ENCODE peak calls at places on chromosomes 3 and 15, in nine cellular contexts. One of them, this sample, is unnamed.

GRCh38 chr15:57183041-57183440 is 193.3 kb upstream of the CGNL1 start:
- DNase-seq in substantia nigra: no peak
- DNase-seq in tibial nerve: no peak
- DNase-seq in lung: no peak
- DNase-seq in aorta: no peak
- DNase-seq in CD4-positive, alpha-beta T cell: no peak
- DNase-seq in PC-9: no peak
- DNase-seq in Panc1: no peak
- DNase-seq in fibroblast of lung: peak
- DNase-seq in this sample: no peak

GRCh38 chr15:90851945-90852344 is 16.4 kb upstream of the FURIN start:
- DNase-seq in substantia nigra: no peak
- DNase-seq in tibial nerve: no peak
- DNase-seq in lung: no peak
- DNase-seq in aorta: no peak
- DNase-seq in CD4-positive, alpha-beta T cell: no peak
- DNase-seq in PC-9: no peak
- DNase-seq in Panc1: no peak
- DNase-seq in fibroblast of lung: no peak
- DNase-seq in this sample: no peak

GRCh38 chr3:13461169-13462124 is 18.7 kb upstream of the HDAC11 start:
- DNase-seq in substantia nigra: peak
- DNase-seq in tibial nerve: no peak
- DNase-seq in lung: peak
- DNase-seq in aorta: peak
- DNase-seq in CD4-positive, alpha-beta T cell: peak
- DNase-seq in PC-9: peak
- DNase-seq in Panc1: no peak
- DNase-seq in fibroblast of lung: peak
- DNase-seq in this sample: peak

GRCh38 chr3:143648708-143649107 is 199.6 kb downstream of the SLC9A9 start:
- DNase-seq in substantia nigra: no peak
- DNase-seq in tibial nerve: no peak
- DNase-seq in lung: no peak
- DNase-seq in aorta: no peak
- DNase-seq in CD4-positive, alpha-beta T cell: no peak
- DNase-seq in PC-9: no peak
- DNase-seq in Panc1: no peak
- DNase-seq in fibroblast of lung: no peak
- DNase-seq in this sample: no peak

GRCh38 chr3:63576826-63577225 is 75.6 kb upstream of the SNTN start:
- DNase-seq in substantia nigra: no peak
- DNase-seq in tibial nerve: no peak
- DNase-seq in lung: no peak
- DNase-seq in aorta: no peak
- DNase-seq in CD4-positive, alpha-beta T cell: no peak
- DNase-seq in PC-9: no peak
- DNase-seq in Panc1: no peak
- DNase-seq in fibroblast of lung: no peak
- DNase-seq in this sample: no peak

GRCh38 chr3:59424268-59425010 is 374.6 kb upstream of the CFAP20DC start:
- DNase-seq in substantia nigra: no peak
- DNase-seq in tibial nerve: no peak
- DNase-seq in lung: no peak
- DNase-seq in aorta: no peak
- DNase-seq in CD4-positive, alpha-beta T cell: no peak
- DNase-seq in PC-9: no peak
- DNase-seq in Panc1: no peak
- DNase-seq in fibroblast of lung: peak
- DNase-seq in this sample: no peak

GRCh38 chr3:178059124-178059523 is 477.1 kb upstream of the KCNMB2 start:
- DNase-seq in substantia nigra: no peak
- DNase-seq in tibial nerve: no peak
- DNase-seq in lung: no peak
- DNase-seq in aorta: no peak
- DNase-seq in CD4-positive, alpha-beta T cell: no peak
- DNase-seq in PC-9: no peak
- DNase-seq in Panc1: no peak
- DNase-seq in fibroblast of lung: no peak
- DNase-seq in this sample: no peak

GRCh38 chr15:32881528-32881927 is 163.7 kb downstream of the GREM1 start:
- DNase-seq in substantia nigra: no peak
- DNase-seq in tibial nerve: no peak
- DNase-seq in lung: no peak
- DNase-seq in aorta: no peak
- DNase-seq in CD4-positive, alpha-beta T cell: no peak
- DNase-seq in PC-9: no peak
- DNase-seq in Panc1: no peak
- DNase-seq in fibroblast of lung: no peak
- DNase-seq in this sample: no peak

GRCh38 chr3:72597756-72598195 is 250.5 kb downstream of the SHQ1 start:
- DNase-seq in substantia nigra: no peak
- DNase-seq in tibial nerve: no peak
- DNase-seq in lung: no peak
- DNase-seq in aorta: no peak
- DNase-seq in CD4-positive, alpha-beta T cell: no peak
- DNase-seq in PC-9: no peak
- DNase-seq in Panc1: no peak
- DNase-seq in fibroblast of lung: peak
- DNase-seq in this sample: peak

GRCh38 chr3:5068531-5068930 is 53.6 kb upstream of the ARL8B start:
- DNase-seq in substantia nigra: no peak
- DNase-seq in tibial nerve: no peak
- DNase-seq in lung: no peak
- DNase-seq in aorta: no peak
- DNase-seq in CD4-positive, alpha-beta T cell: no peak
- DNase-seq in PC-9: no peak
- DNase-seq in Panc1: no peak
- DNase-seq in fibroblast of lung: no peak
- DNase-seq in this sample: no peak

GRCh38 chr3:163490119-163490518 is 1588.2 kb downstream of the SI start:
- DNase-seq in substantia nigra: no peak
- DNase-seq in tibial nerve: no peak
- DNase-seq in lung: no peak
- DNase-seq in aorta: peak
- DNase-seq in CD4-positive, alpha-beta T cell: no peak
- DNase-seq in PC-9: peak
- DNase-seq in Panc1: peak
- DNase-seq in fibroblast of lung: peak
- DNase-seq in this sample: no peak

GRCh38 chr3:1092061-1092460 is 763 bp upstream of the CNTN6 start:
- DNase-seq in substantia nigra: no peak
- DNase-seq in tibial nerve: no peak
- DNase-seq in lung: no peak
- DNase-seq in aorta: no peak
- DNase-seq in CD4-positive, alpha-beta T cell: no peak
- DNase-seq in PC-9: no peak
- DNase-seq in Panc1: no peak
- DNase-seq in fibroblast of lung: peak
- DNase-seq in this sample: no peak

GRCh38 chr15:42427429-42428223 is 63.3 kb downstream of the ZNF106 start:
- DNase-seq in substantia nigra: no peak
- DNase-seq in tibial nerve: no peak
- DNase-seq in lung: no peak
- DNase-seq in aorta: no peak
- DNase-seq in CD4-positive, alpha-beta T cell: no peak
- DNase-seq in PC-9: no peak
- DNase-seq in Panc1: no peak
- DNase-seq in fibroblast of lung: peak
- DNase-seq in this sample: no peak

GRCh38 chr15:23416349-23417276 is 30.4 kb downstream of the GOLGA6L2 start:
- DNase-seq in substantia nigra: no peak
- DNase-seq in tibial nerve: no peak
- DNase-seq in lung: no peak
- DNase-seq in aorta: peak
- DNase-seq in CD4-positive, alpha-beta T cell: no peak
- DNase-seq in PC-9: no peak
- DNase-seq in Panc1: no peak
- DNase-seq in fibroblast of lung: no peak
- DNase-seq in this sample: no peak

GRCh38 chr3:58206406-58207011 is 4.3 kb downstream of the DNASE1L3 start:
- DNase-seq in substantia nigra: no peak
- DNase-seq in tibial nerve: no peak
- DNase-seq in lung: no peak
- DNase-seq in aorta: no peak
- DNase-seq in CD4-positive, alpha-beta T cell: no peak
- DNase-seq in PC-9: peak
- DNase-seq in Panc1: no peak
- DNase-seq in fibroblast of lung: peak
- DNase-seq in this sample: no peak
- H3K27ac ChIP-seq in substantia nigra: no peak
- H3K27ac ChIP-seq in tibial nerve: no peak
- H3K27ac ChIP-seq in lung: no peak
- H3K27ac ChIP-seq in aorta: no peak
- H3K27ac ChIP-seq in CD4-positive, alpha-beta T cell: no peak
- H3K27ac ChIP-seq in PC-9: peak
- H3K27ac ChIP-seq in Panc1: no peak
- H3K27ac ChIP-seq in fibroblast of lung: no peak
- H3K27ac ChIP-seq in this sample: no peak

GRCh38 chr3:54443572-54444161 is 321.3 kb downstream of the CACNA2D3 start:
- DNase-seq in substantia nigra: no peak
- DNase-seq in tibial nerve: no peak
- DNase-seq in lung: no peak
- DNase-seq in aorta: no peak
- DNase-seq in CD4-positive, alpha-beta T cell: no peak
- DNase-seq in PC-9: no peak
- DNase-seq in Panc1: no peak
- DNase-seq in fibroblast of lung: peak
- DNase-seq in this sample: no peak

GRCh38 chr3:54445630-54446029 is 323.3 kb downstream of the CACNA2D3 start:
- DNase-seq in substantia nigra: no peak
- DNase-seq in tibial nerve: no peak
- DNase-seq in lung: no peak
- DNase-seq in aorta: no peak
- DNase-seq in CD4-positive, alpha-beta T cell: no peak
- DNase-seq in PC-9: no peak
- DNase-seq in Panc1: no peak
- DNase-seq in fibroblast of lung: no peak
- DNase-seq in this sample: no peak

DNA sequence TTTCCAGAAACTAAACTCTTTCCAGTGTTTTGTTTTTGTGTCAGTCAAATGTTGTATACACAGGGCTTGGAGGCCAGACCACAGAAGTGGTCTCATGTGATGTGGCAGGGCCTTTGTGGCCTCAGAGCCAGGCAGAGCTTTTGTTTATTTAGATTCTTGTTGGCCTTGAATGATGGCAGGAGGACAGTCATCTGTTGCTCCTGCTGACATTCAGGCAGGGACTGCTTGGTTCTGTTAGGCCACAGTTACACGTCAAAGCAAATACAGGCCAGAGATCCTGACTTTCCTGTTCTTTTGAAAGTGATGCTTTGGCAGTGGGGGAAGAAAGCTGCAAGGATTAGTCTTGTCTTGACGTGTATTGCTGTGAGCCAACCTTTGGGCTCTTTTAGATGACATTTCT is 325.1 kb downstream of the CACNA2D3 start:
- DNase-seq in substantia nigra: no peak
- DNase-seq in tibial nerve: no peak
- DNase-seq in lung: no peak
- DNase-seq in aorta: no peak
- DNase-seq in CD4-positive, alpha-beta T cell: no peak
- DNase-seq in PC-9: no peak
- DNase-seq in Panc1: no peak
- DNase-seq in fibroblast of lung: no peak
- DNase-seq in this sample: no peak
- H3K27ac ChIP-seq in substantia nigra: no peak
- H3K27ac ChIP-seq in tibial nerve: no peak
- H3K27ac ChIP-seq in lung: no peak
- H3K27ac ChIP-seq in aorta: no peak
- H3K27ac ChIP-seq in CD4-positive, alpha-beta T cell: no peak
- H3K27ac ChIP-seq in PC-9: no peak
- H3K27ac ChIP-seq in Panc1: no peak
- H3K27ac ChIP-seq in fibroblast of lung: no peak
- H3K27ac ChIP-seq in this sample: no peak

GRCh38 chr3:14502472-14502871 is 37.7 kb downstream of the GRIP2 start:
- DNase-seq in substantia nigra: no peak
- DNase-seq in tibial nerve: no peak
- DNase-seq in lung: no peak
- DNase-seq in aorta: no peak
- DNase-seq in CD4-positive, alpha-beta T cell: no peak
- DNase-seq in PC-9: no peak
- DNase-seq in Panc1: no peak
- DNase-seq in fibroblast of lung: no peak
- DNase-seq in this sample: no peak

GRCh38 chr3:14503033-14503705 is 37.0 kb downstream of the GRIP2 start:
- DNase-seq in substantia nigra: no peak
- DNase-seq in tibial nerve: no peak
- DNase-seq in lung: no peak
- DNase-seq in aorta: no peak
- DNase-seq in CD4-positive, alpha-beta T cell: no peak
- DNase-seq in PC-9: no peak
- DNase-seq in Panc1: no peak
- DNase-seq in fibroblast of lung: no peak
- DNase-seq in this sample: no peak

GRCh38 chr3:14505803-14506500 is 34.2 kb downstream of the GRIP2 start:
- DNase-seq in substantia nigra: no peak
- DNase-seq in tibial nerve: no peak
- DNase-seq in lung: no peak
- DNase-seq in aorta: no peak
- DNase-seq in CD4-positive, alpha-beta T cell: no peak
- DNase-seq in PC-9: no peak
- DNase-seq in Panc1: no peak
- DNase-seq in fibroblast of lung: no peak
- DNase-seq in this sample: no peak

GRCh38 chr3:14505001-14505802 is 34.9 kb downstream of the GRIP2 start:
- DNase-seq in substantia nigra: no peak
- DNase-seq in tibial nerve: no peak
- DNase-seq in lung: no peak
- DNase-seq in aorta: no peak
- DNase-seq in CD4-positive, alpha-beta T cell: no peak
- DNase-seq in PC-9: no peak
- DNase-seq in Panc1: no peak
- DNase-seq in fibroblast of lung: no peak
- DNase-seq in this sample: no peak

DNA sequence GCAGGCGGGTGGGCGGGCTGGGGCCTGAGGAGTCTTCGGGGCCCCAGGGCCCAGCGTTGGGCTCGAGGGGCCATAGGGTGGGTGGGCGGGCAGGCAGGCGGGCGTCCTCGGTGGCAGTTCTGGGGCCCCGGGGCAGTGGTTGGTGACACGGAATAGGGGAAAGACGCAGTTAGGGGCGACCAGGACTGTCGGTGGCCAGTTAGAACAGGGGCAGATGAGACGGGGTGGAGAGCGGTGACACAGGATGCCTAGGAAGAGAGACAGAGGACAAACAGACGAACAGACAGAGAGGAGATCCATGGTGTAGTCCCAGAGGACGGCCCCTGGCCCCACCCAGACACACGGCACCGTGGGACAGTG is 36.5 kb downstream of the GRIP2 start:
- DNase-seq in substantia nigra: no peak
- DNase-seq in tibial nerve: no peak
- DNase-seq in lung: no peak
- DNase-seq in aorta: no peak
- DNase-seq in CD4-positive, alpha-beta T cell: no peak
- DNase-seq in PC-9: no peak
- DNase-seq in Panc1: no peak
- DNase-seq in fibroblast of lung: no peak
- DNase-seq in this sample: no peak
- H3K27ac ChIP-seq in substantia nigra: no peak
- H3K27ac ChIP-seq in tibial nerve: no peak
- H3K27ac ChIP-seq in lung: no peak
- H3K27ac ChIP-seq in aorta: no peak
- H3K27ac ChIP-seq in CD4-positive, alpha-beta T cell: no peak
- H3K27ac ChIP-seq in PC-9: no peak
- H3K27ac ChIP-seq in Panc1: no peak
- H3K27ac ChIP-seq in fibroblast of lung: no peak
- H3K27ac ChIP-seq in this sample: no peak

GRCh38 chr3:69164296-69164695 is 41.9 kb upstream of the LMOD3 start:
- DNase-seq in substantia nigra: no peak
- DNase-seq in tibial nerve: no peak
- DNase-seq in lung: no peak
- DNase-seq in aorta: no peak
- DNase-seq in CD4-positive, alpha-beta T cell: no peak
- DNase-seq in PC-9: no peak
- DNase-seq in Panc1: no peak
- DNase-seq in fibroblast of lung: no peak
- DNase-seq in this sample: no peak
- H3K27ac ChIP-seq in substantia nigra: no peak
- H3K27ac ChIP-seq in tibial nerve: no peak
- H3K27ac ChIP-seq in lung: no peak
- H3K27ac ChIP-seq in aorta: no peak
- H3K27ac ChIP-seq in CD4-positive, alpha-beta T cell: no peak
- H3K27ac ChIP-seq in PC-9: no peak
- H3K27ac ChIP-seq in Panc1: no peak
- H3K27ac ChIP-seq in fibroblast of lung: no peak
- H3K27ac ChIP-seq in this sample: no peak